ENCODE peak calls at places on chromosomes 4 and X, in six cellular contexts. K is H1, B is HCT116, N is K562, Q is GM12878, U is HepG2. C is an unnamed sample.

GRCh38 chr4:149605601-149606378 is 209.9 kb downstream of the IQCM start:
- DNase-seq in U (no peak), Q (no peak), K (no peak), B (no peak), N (no peak), C (peak; percentile 11)

GRCh38 chrX:49187028-49187394 is 838 bp upstream of the PRICKLE3 start:
- DNase-seq in K (peak; percentile 48), N (no peak), U (no peak), Q (no peak), B (no peak), C (no peak)

GRCh38 chr4:10866691-10867090 is 182.1 kb upstream of the CLNK start:
- DNase-seq in U (no peak), B (no peak), Q (no peak), N (no peak), K (no peak), C (no peak)

GRCh38 chr4:177596035-177596434 is 153.8 kb upstream of the AGA start:
- DNase-seq in K (no peak), Q (no peak), B (peak; percentile 76), N (no peak), U (peak; percentile 2), C (peak; percentile 13)

GRCh38 chr4:159060161-159060560 is 42.7 kb upstream of the RAPGEF2 start:
- DNase-seq in K (no peak), Q (no peak), B (no peak), U (no peak), N (no peak), C (no peak)

GRCh38 chr4:139540637-139541036 is 15.4 kb downstream of the SETD7 start:
- DNase-seq in B (no peak), Q (no peak), U (no peak), N (no peak), K (no peak), C (no peak)

GRCh38 chr4:25677943-25678342 is 22.3 kb downstream of the SLC34A2 start:
- DNase-seq in Q (no peak), U (no peak), N (no peak), B (no peak), K (no peak), C (no peak)

GRCh38 chr4:39435875-39436563 is 22.7 kb downstream of the RPL9 start:
- DNase-seq in U (no peak), B (no peak), N (no peak), Q (no peak), K (no peak), C (no peak)

GRCh38 chr4:23097251-23097650 is 404.5 kb downstream of the GBA3 start:
- DNase-seq in N (no peak), Q (no peak), K (no peak), B (no peak), U (no peak), C (no peak)

GRCh38 chrX:84187501-84188319 is at the start of gene RPS6KA6:
- DNase-seq in U (no peak), Q (no peak), B (no peak), N (no peak), K (peak; percentile 61), C (no peak)

GRCh38 chr4:94722748-94723147 is 35.0 kb upstream of the BMPR1B start:
- DNase-seq in N (no peak), U (no peak), K (no peak), Q (no peak), B (no peak), C (no peak)

GRCh38 chr4:73916172-73916925 is 47.2 kb downstream of the CXCL1 start:
- DNase-seq in B (no peak), Q (no peak), N (no peak), U (no peak), K (no peak), C (no peak)

GRCh38 chrX:119181491-119181890 is 53.9 kb upstream of the KIAA1210 start:
- DNase-seq in N (no peak), Q (no peak), B (peak; percentile 18), U (peak; percentile 12), K (peak; percentile 47), C (peak; percentile 9)

GRCh38 chr4:69071286-69071685 is 25.0 kb upstream of the UGT2B7 start:
- DNase-seq in U (no peak), B (no peak), K (no peak), Q (no peak), N (no peak), C (no peak)

GRCh38 chr4:4867745-4868505 is 8.5 kb downstream of the MSX1 start:
- DNase-seq in K (no peak), Q (no peak), U (no peak), N (no peak), B (no peak), C (no peak)

GRCh38 chr4:123876640-123877039 is 480.0 kb downstream of the SPRY1 start:
- DNase-seq in N (no peak), B (no peak), Q (no peak), K (no peak), U (no peak), C (no peak)

GRCh38 chr4:6198768-6199343 is 1.5 kb downstream of the JAKMIP1 start:
- DNase-seq in U (no peak), K (peak; percentile 83), B (no peak), Q (no peak), N (no peak), C (no peak)

GRCh38 chr4:88696620-88697019 is 1.0 kb downstream of the NAP1L5 start:
- DNase-seq in U (no peak), K (no peak), B (no peak), N (no peak), Q (no peak), C (no peak)

GRCh38 chr4:184345573-184345922 is 127.9 kb upstream of the ENPP6 start:
- DNase-seq in K (no peak), U (no peak), N (no peak), Q (no peak), B (no peak), C (no peak)

GRCh38 chr4:26701786-26702227 is 117.9 kb downstream of the TBC1D19 start:
- DNase-seq in N (peak; percentile 29), K (no peak), B (peak; percentile 39), Q (no peak), U (no peak), C (no peak)

GRCh38 chrX:36087366-36087765 is 167.8 kb downstream of the CFAP47 start:
- DNase-seq in N (no peak), B (no peak), U (no peak), Q (no peak), K (no peak), C (no peak)

GRCh38 chr4:47525154-47525819 is 40.2 kb downstream of the ATP10D start:
- DNase-seq in N (no peak), B (peak; percentile 21), Q (no peak), U (no peak), K (no peak), C (no peak)
- TF ChIP-seq ZNF274 in N (no peak), B (no peak), Q (no peak), U (no peak), K (no peak), C (no peak)

GRCh38 chrX:44637282-44637681 is 94.6 kb upstream of the FUNDC1 start:
- DNase-seq in B (no peak), N (no peak), U (no peak), K (no peak), Q (no peak), C (no peak)
- H3K9ac ChIP-seq in B (no peak overlapping the region), N (no peak overlapping the region), U (no peak overlapping the region), K (no peak overlapping the region), Q (no peak overlapping the region), C (no peak overlapping the region)

DNA sequence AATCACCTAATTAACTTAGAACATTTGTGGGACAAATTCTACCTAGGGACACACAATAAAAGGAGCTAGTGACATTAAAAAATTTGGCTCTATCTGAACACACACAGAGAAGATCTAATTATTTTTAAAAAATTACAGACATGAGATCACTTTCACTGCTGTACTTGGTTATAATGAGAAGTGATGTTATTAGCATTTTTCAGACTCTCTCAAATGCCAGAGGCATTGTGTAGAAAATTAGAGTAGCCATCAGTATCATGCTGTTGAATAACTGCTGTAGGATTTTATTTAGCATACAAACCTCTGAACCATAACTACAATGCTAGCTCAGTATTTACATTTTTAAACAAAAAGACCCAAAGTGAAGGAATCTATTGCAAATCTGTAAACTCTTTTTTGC is 109.1 kb upstream of the ANK2 start:
- DNase-seq in Q (no peak), K (no peak), B (no peak), N (no peak), U (no peak), C (no peak)
- H3K4me3 ChIP-seq in Q (no peak overlapping the region), K (no peak overlapping the region), B (no peak overlapping the region), N (no peak overlapping the region), U (no peak overlapping the region), C (no peak overlapping the region)

GRCh38 chrX:155612312-155613224 is at the start of gene TMLHE:
- DNase-seq in N (peak; percentile 77), Q (peak; percentile 4), U (peak; percentile 41), B (peak; percentile 19), K (peak; percentile 61), C (peak; percentile 2)
- TF ChIP-seq ZNF274 in N (no peak), Q (no peak), U (no peak), B (no peak), K (no peak), C (no peak)

GRCh38 chr4:98645527-98645926 is 12.9 kb downstream of the TSPAN5 start:
- DNase-seq in K (no peak), U (no peak), B (no peak), Q (no peak), N (no peak), C (no peak)

GRCh38 chr4:98641906-98642668 is 16.3 kb downstream of the TSPAN5 start:
- DNase-seq in N (no peak), Q (no peak), U (no peak), B (no peak), K (no peak), C (no peak)

GRCh38 chr4:98641393-98641792 is 17.0 kb downstream of the TSPAN5 start:
- DNase-seq in U (no peak), B (no peak), K (no peak), Q (no peak), N (no peak), C (no peak)

GRCh38 chr4:98642991-98643426 is 15.4 kb downstream of the TSPAN5 start:
- DNase-seq in N (no peak), Q (no peak), K (no peak), U (peak; percentile 66), B (peak; percentile 68), C (no peak)

GRCh38 chr4:98643760-98644159 is 14.7 kb downstream of the TSPAN5 start:
- DNase-seq in U (no peak), N (no peak), K (no peak), B (no peak), Q (no peak), C (no peak)
- H3K9ac ChIP-seq in U (no peak overlapping the region), N (no peak overlapping the region), K (no peak overlapping the region), B (peak overlapping the region; percentile 5), Q (no peak overlapping the region), C (no peak overlapping the region)

GRCh38 chrX:39595977-39596376 is 501.8 kb downstream of the BCOR start:
- DNase-seq in U (no peak), K (no peak), Q (no peak), B (no peak), N (no peak), C (no peak)

GRCh38 chrX:39596437-39596836 is 501.3 kb downstream of the BCOR start:
- DNase-seq in B (no peak), U (no peak), Q (no peak), K (no peak), N (no peak), C (no peak)

GRCh38 chrX:39592776-39593175 is 505.0 kb downstream of the BCOR start:
- DNase-seq in N (no peak), K (no peak), Q (no peak), B (no peak), U (no peak), C (no peak)

GRCh38 chrX:39591099-39591498 is 506.7 kb downstream of the BCOR start:
- DNase-seq in N (no peak), U (no peak), Q (no peak), K (no peak), B (no peak), C (no peak)
- H3K4me3 ChIP-seq in N (no peak overlapping the region), U (no peak overlapping the region), Q (no peak overlapping the region), K (no peak overlapping the region), B (no peak overlapping the region), C (no peak overlapping the region)

GRCh38 chr4:163732473-163732872 is 238.0 kb downstream of the TMA16 start:
- DNase-seq in B (no peak), K (no peak), U (no peak), N (no peak), Q (no peak), C (no peak)
- TF ChIP-seq ZNF274 in B (no peak), K (no peak), U (no peak), N (no peak), Q (no peak), C (no peak)

C was measured in NT2/D1.